ENCODE peak calls at places on chromosome 15, in eight cellular contexts. F is psoas muscle, E is neural progenitor cell, P is WERI-Rb-1, M is GM23338, V is fibroblast of lung, O is heart left ventricle, C is breast epithelium. X is an unnamed sample. For H3K36me3, the result is how much of the 10 kb centered on the place peaks cover.

GRCh38 chr15:70741677-70742293 is 21.6 kb downstream of the UACA start:
- DNase-seq in F (no peak), E (no peak), P (no peak), M (no peak), V (peak), O (no peak), C (no peak), X (no peak)

GRCh38 chr15:63353261-63353660 is 28.4 kb downstream of the CA12 start:
- DNase-seq in F (no peak), E (no peak), P (no peak), M (no peak), V (no peak), O (no peak), C (no peak), X (no peak)

GRCh38 chr15:69126054-69126469 is 34.4 kb upstream of the GLCE start:
- DNase-seq in F (no peak), E (no peak), P (no peak), M (no peak), V (peak), O (no peak), C (no peak), X (no peak)

GRCh38 chr15:40439461-40440299 is 1.1 kb upstream of the BAHD1 start:
- DNase-seq in F (peak), E (peak), P (peak), M (peak), V (no peak), O (peak), C (peak), X (no peak)

GRCh38 chr15:48500595-48500994 is 144.9 kb downstream of the FBN1 start:
- DNase-seq in F (no peak), E (no peak), P (no peak), M (no peak), V (no peak), O (no peak), C (no peak), X (no peak)

GRCh38 chr15:45242289-45242688 is 9.7 kb upstream of the SLC28A2 start:
- DNase-seq in F (no peak), E (peak), P (no peak), M (peak), V (peak), O (no peak), C (no peak), X (no peak)

GRCh38 chr15:70741107-70741511 is 22.2 kb downstream of the UACA start:
- DNase-seq in F (peak), E (no peak), P (no peak), M (no peak), V (peak), O (no peak), C (peak), X (peak)

GRCh38 chr15:96268421-96269204 is 61.9 kb upstream of the NR2F2 start:
- DNase-seq in F (no peak), E (no peak), P (no peak), M (peak), V (peak), O (no peak), C (no peak), X (no peak)

GRCh38 chr15:73647259-73648026 is 14.3 kb upstream of the NPTN start:
- DNase-seq in F (no peak), E (no peak), P (no peak), M (no peak), V (no peak), O (no peak), C (no peak), X (no peak)

GRCh38 chr15:38217181-38217580 is 35.5 kb upstream of the SPRED1 start:
- DNase-seq in F (no peak), E (no peak), P (no peak), M (no peak), V (peak), O (no peak), C (no peak), X (no peak)

GRCh38 chr15:71559616-71560015 is 250.7 kb upstream of the NR2E3 start:
- DNase-seq in F (no peak), E (no peak), P (no peak), M (no peak), V (no peak), O (no peak), C (no peak), X (no peak)

GRCh38 chr15:95556866-95557225 is 773.7 kb upstream of the NR2F2 start:
- DNase-seq in F (no peak), E (peak), P (no peak), M (peak), V (no peak), O (no peak), C (no peak), X (no peak)

GRCh38 chr15:65421360-65422215 is 1.2 kb downstream of the IGDCC4 start:
- DNase-seq in F (peak), E (peak), P (peak), M (peak), V (peak), O (no peak), C (peak), X (peak)

GRCh38 chr15:88071141-88071540 is 185.4 kb downstream of the NTRK3 start:
- DNase-seq in F (no peak), E (no peak), P (no peak), M (no peak), V (no peak), O (no peak), C (no peak), X (no peak)

GRCh38 chr15:75666823-75667501 is 19.2 kb downstream of the SNX33 start:
- DNase-seq in F (peak), E (no peak), P (no peak), M (no peak), V (peak), O (peak), C (peak), X (peak)

GRCh38 chr15:72491768-72492167 is 17.6 kb downstream of the ARIH1 start:
- DNase-seq in F (no peak), E (no peak), P (no peak), M (no peak), V (peak), O (no peak), C (no peak), X (no peak)

GRCh38 chr15:99954361-99955180 is 221.3 kb upstream of the LYSMD4 start:
- DNase-seq in F (no peak), E (no peak), P (peak), M (no peak), V (peak), O (no peak), C (peak), X (no peak)

GRCh38 chr15:40766194-40766830 is 2.4 kb downstream of the GCHFR start:
- DNase-seq in F (no peak), E (no peak), P (no peak), M (no peak), V (no peak), O (no peak), C (no peak), X (no peak)

GRCh38 chr15:66308526-66308925 is 15.2 kb downstream of the DIS3L start:
- DNase-seq in F (no peak), E (no peak), P (no peak), M (no peak), V (no peak), O (no peak), C (no peak), X (no peak)

GRCh38 chr15:35496585-35496984 is 49.4 kb downstream of the DPH6 start:
- DNase-seq in F (no peak), E (no peak), P (no peak), M (no peak), V (no peak), O (no peak), C (no peak), X (no peak)

GRCh38 chr15:94237903-94238302 is 6.5 kb downstream of the MCTP2 start:
- DNase-seq in F (no peak), E (no peak), P (no peak), M (no peak), V (no peak), O (no peak), C (no peak), X (no peak)

GRCh38 chr15:65796610-65797012 is 4.5 kb upstream of the DENND4A start:
- DNase-seq in F (no peak), E (no peak), P (no peak), M (no peak), V (peak), O (no peak), C (no peak), X (no peak)

GRCh38 chr15:65680544-65680943 is 58.8 kb downstream of the SLC24A1 start:
- DNase-seq in F (no peak), E (no peak), P (no peak), M (no peak), V (no peak), O (no peak), C (no peak), X (no peak)

GRCh38 chr15:84400017-84400740 is 164.6 kb downstream of the GOLGA6L4 start:
- DNase-seq in F (peak), E (no peak), P (no peak), M (no peak), V (no peak), O (peak), C (peak), X (no peak)

GRCh38 chr15:77904436-77904821 is 173.1 kb downstream of the TBC1D2B start:
- DNase-seq in F (no peak), E (no peak), P (no peak), M (no peak), V (no peak), O (peak), C (no peak), X (no peak)

GRCh38 chr15:42421376-42421775 is 62.1 kb downstream of the CAPN3 start:
- DNase-seq in F (no peak), E (no peak), P (no peak), M (no peak), V (no peak), O (no peak), C (no peak), X (no peak)
- H3K36me3 ChIP-seq in F (half or more), E (under half), P (half or more), M (under half), V (under half), O (half or more), C (under half), X (under half)

DNA sequence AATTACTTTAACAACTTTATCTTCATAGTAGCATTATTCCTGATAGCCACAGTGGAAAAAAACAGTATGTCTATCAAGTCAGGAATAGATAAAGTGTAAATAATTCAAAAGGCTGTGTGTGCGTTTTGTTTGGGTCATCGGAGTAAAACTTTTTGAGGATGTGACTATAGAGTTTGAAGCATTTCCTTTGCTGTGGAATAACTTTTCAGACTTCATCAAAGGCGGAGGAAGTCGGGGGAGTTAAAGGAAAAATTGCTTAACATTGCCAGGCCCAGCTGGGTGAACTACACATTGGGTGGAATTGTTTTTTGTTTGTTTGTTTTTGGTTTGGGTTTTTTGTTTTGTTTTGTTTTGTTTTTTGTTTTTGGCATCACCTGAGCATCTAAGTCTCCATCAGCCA is 70.4 kb upstream of the CRTC3 start:
- DNase-seq in F (no peak), E (no peak), P (no peak), M (no peak), V (no peak), O (no peak), C (no peak), X (no peak)
- H3K36me3 ChIP-seq in F (half or more), E (under half), P (under half), M (under half), V (under half), O (under half), C (under half), X (under half)

DNA sequence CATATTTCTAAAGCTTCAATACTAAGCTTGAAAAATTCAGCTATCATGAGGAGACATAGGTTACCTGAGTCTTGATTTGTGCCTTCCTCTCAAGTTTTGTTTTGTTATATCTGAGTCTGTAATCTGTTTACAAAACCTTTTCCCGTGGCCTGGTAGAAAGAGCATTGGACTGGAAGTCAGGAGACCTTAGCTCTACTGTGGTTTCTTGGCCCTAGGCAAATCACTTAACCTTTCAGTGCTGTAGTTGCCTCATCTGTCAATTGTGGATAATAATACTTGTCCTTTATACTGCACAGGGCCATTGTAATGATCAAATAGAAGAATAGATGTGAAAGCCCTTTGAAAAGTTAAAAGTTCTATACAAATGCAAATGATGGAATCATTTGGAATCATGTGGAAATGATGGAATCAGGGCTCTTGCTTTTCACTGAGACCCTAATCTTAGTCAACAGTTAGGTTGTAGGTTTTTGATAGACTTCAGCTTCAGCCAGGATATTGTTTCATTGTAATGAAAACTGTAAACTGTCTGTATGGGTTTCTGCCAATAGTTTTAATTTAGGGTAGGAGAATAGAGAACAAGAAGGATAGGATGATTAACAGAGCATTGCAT is 21.6 kb downstream of the MAP2K5 start:
- DNase-seq in F (no peak), E (no peak), P (no peak), M (no peak), V (no peak), O (no peak), C (no peak), X (no peak)
- H3K36me3 ChIP-seq in F (under half), E (under half), P (under half), M (under half), V (under half), O (under half), C (under half), X (under half)

DNA sequence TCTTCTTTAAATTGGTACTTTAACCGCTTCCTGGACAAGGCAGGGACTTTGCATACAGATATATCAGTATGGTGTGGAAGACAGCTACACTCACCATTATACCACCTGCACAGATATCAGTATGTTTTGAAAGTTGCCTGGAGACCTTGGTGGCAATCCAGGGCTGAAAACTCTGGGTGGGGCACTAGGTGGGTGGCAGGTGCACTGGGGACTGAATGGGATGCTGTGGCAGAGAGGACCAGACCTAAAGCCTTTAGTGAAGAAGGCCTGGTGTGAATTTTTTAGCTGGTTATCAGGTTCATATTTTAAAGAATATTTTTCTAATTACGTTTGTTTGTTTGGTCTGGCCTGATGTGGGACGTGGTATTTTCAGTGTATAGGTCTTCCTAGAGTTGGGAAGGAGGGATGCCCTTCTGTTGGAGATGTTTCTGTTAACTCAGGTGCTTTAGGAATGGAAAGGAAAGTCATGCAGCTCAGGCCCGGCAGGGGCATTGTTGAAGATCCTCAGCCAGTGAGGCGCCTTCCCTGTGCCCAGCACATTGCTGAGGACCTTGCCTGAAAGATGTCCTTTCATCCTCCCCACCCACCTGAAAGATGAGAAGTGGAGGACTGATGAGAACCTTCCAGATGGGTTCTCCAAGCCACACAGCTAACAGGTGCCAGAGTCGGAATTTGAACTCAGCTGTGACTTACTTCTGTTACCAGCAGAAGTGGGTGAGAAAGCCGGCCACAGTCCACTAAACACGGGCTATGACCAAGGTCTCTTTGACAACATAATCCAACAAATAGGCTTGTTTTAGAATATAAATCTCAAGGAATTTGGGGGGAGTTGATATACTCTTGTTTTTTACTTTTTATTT is 77.3 kb downstream of the APBA2 start:
- DNase-seq in F (no peak), E (no peak), P (no peak), M (no peak), V (no peak), O (no peak), C (no peak), X (no peak)
- H3K36me3 ChIP-seq in F (under half), E (under half), P (under half), M (under half), V (under half), O (under half), C (under half), X (under half)

GRCh38 chr15:79948095-79948695 is 22.8 kb downstream of the BCL2A1 start:
- DNase-seq in F (no peak), E (no peak), P (no peak), M (no peak), V (no peak), O (no peak), C (no peak), X (no peak)
- H3K36me3 ChIP-seq in F (under half), E (under half), P (under half), M (under half), V (under half), O (under half), C (under half), X (under half)

GRCh38 chr15:60376677-60377095 is 21.1 kb downstream of the ANXA2 start:
- DNase-seq in F (no peak), E (no peak), P (no peak), M (no peak), V (no peak), O (no peak), C (no peak), X (no peak)
- H3K36me3 ChIP-seq in F (half or more), E (under half), P (under half), M (under half), V (under half), O (under half), C (under half), X (under half)

DNA sequence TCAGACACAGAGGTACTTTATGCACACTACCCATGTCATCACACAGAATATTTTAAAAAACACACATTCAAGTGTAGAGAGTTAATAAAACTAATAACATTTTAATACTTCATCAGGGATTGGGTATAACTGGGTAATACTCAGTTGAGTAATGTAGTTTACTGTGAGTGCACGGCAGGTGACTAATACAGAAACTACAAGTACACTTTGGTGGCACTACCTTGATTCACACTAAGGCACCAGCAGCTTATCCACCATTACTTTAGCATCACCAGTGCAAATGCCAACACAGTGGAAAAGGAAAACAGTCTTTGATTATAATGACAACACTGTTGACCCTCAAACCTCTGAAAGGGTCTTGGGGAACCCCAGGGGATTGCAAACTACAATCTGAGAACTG is 33.6 kb downstream of the ZNF280D start:
- DNase-seq in F (no peak), E (no peak), P (no peak), M (no peak), V (no peak), O (no peak), C (no peak), X (no peak)
- H3K36me3 ChIP-seq in F (half or more), E (under half), P (under half), M (under half), V (under half), O (under half), C (under half), X (under half)

GRCh38 chr15:58760385-58761009 is 10.6 kb upstream of the MINDY2 start:
- DNase-seq in F (no peak), E (no peak), P (no peak), M (peak), V (no peak), O (no peak), C (no peak), X (no peak)
- H3K36me3 ChIP-seq in F (under half), E (under half), P (under half), M (under half), V (under half), O (under half), C (under half), X (under half)

GRCh38 chr15:64400583-64400982 is 12.9 kb downstream of the TRIP4 start:
- DNase-seq in F (no peak), E (no peak), P (no peak), M (no peak), V (no peak), O (no peak), C (no peak), X (no peak)
- H3K36me3 ChIP-seq in F (half or more), E (under half), P (under half), M (under half), V (under half), O (under half), C (under half), X (under half)

GRCh38 chr15:42220216-42220615 is 12.1 kb upstream of the VPS39 start:
- DNase-seq in F (no peak), E (no peak), P (no peak), M (no peak), V (no peak), O (no peak), C (no peak), X (no peak)
- H3K36me3 ChIP-seq in F (half or more), E (under half), P (under half), M (under half), V (under half), O (under half), C (under half), X (under half)

X was measured in aorta.